ENCODE peak calls at places on chromosomes 2 and 18, in eight cellular contexts. D, F, P, J, C, U, A and V are unnamed samples.

GRCh38 chr2:26463252-26464207 is 14.4 kb downstream of the OTOF start:
- DNase-seq in D (peak; percentile 15), F (peak; percentile 51), P (no peak), J (no peak), C (peak; percentile 76), U (no peak), A (no peak), V (no peak)

GRCh38 chr2:184551631-184552030 is 46.7 kb upstream of the ZNF804A start:
- DNase-seq in D (no peak), F (no peak), P (no peak), J (no peak), C (no peak), U (no peak), A (no peak), V (no peak)

GRCh38 chr2:19990416-19990728 is 467 bp upstream of the WDR35 start:
- DNase-seq in D (no peak), F (no peak), P (no peak), J (no peak), C (no peak), U (no peak), A (no peak), V (no peak)

GRCh38 chr2:147511491-147511948 is 333.3 kb upstream of the ACVR2A start:
- DNase-seq in D (no peak), F (no peak), P (no peak), J (no peak), C (no peak), U (peak; percentile 17), A (no peak), V (peak; percentile 71)

GRCh38 chr2:157251932-157252331 is 5.6 kb upstream of the GALNT5 start:
- DNase-seq in D (no peak), F (no peak), P (no peak), J (no peak), C (no peak), U (no peak), A (no peak), V (no peak)

GRCh38 chr18:45110577-45111506 is 430.2 kb downstream of the SETBP1 start:
- DNase-seq in D (no peak), F (no peak), P (no peak), J (no peak), C (no peak), U (peak; percentile 35), A (no peak), V (peak; percentile 70)

GRCh38 chr2:206083602-206084467 is 2.1 kb downstream of the INO80D start:
- DNase-seq in D (peak; percentile 76), F (no peak), P (peak; percentile 47), J (peak; percentile 18), C (no peak), U (no peak), A (no peak), V (no peak)

GRCh38 chr2:239433777-239434396 is 33.1 kb upstream of the HDAC4 start:
- DNase-seq in D (no peak), F (no peak), P (no peak), J (peak; percentile 13), C (no peak), U (no peak), A (no peak), V (no peak)

GRCh38 chr2:7037340-7038333 is 120.4 kb downstream of the RNF144A start:
- DNase-seq in D (no peak), F (no peak), P (peak; percentile 72), J (peak; percentile 64), C (peak; percentile 41), U (peak; percentile 74), A (peak; percentile 69), V (peak; percentile 82)

GRCh38 chr18:944440-944839 is 39.8 kb downstream of the ADCYAP1 start:
- DNase-seq in D (no peak), F (no peak), P (no peak), J (no peak), C (no peak), U (no peak), A (no peak), V (no peak)

GRCh38 chr2:179861777-179862117 is 335 bp upstream of the ZNF385B start:
- DNase-seq in D (no peak), F (no peak), P (no peak), J (no peak), C (no peak), U (no peak), A (no peak), V (no peak)

GRCh38 chr2:152028182-152028862 is 70.5 kb downstream of the CACNB4 start:
- DNase-seq in D (no peak), F (no peak), P (no peak), J (no peak), C (no peak), U (no peak), A (no peak), V (no peak)

GRCh38 chr2:27078267-27079194 is at the start of gene EMILIN1:
- DNase-seq in D (no peak), F (peak; percentile 92), P (peak; percentile 73), J (no peak), C (no peak), U (peak; percentile 85), A (no peak), V (peak; percentile 98)

DNA sequence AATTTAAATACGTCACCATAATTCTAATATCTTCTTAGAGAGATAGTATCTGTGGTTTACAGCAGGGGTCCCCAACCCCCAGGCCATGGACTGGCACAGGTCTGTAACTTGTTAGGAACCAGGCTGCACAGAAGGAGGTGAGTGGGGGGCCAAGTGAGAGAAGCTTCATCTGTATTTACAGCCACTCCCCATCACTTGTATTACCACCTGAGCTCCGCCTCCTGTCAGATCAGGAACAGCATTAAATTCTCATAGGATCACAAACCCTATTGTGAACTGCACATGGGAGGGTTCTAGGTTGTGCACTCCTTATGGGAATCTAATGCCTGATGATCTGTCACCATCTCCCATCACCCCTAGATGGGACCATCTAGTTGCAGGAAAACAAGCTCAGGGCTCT is 282.6 kb downstream of the ICOS start:
- DNase-seq in D (no peak), F (no peak), P (no peak), J (no peak), C (no peak), U (no peak), A (no peak), V (no peak)
- H3K27ac ChIP-seq in D (no peak overlapping the region), F (no peak overlapping the region), P (no peak overlapping the region), J (no peak overlapping the region), C (no peak overlapping the region), U (no peak overlapping the region), A (no peak overlapping the region), V (no peak overlapping the region)

GRCh38 chr2:11921030-11921583 is 174.7 kb downstream of the LPIN1 start:
- DNase-seq in D (no peak), F (no peak), P (no peak), J (no peak), C (no peak), U (no peak), A (peak; percentile 24), V (no peak)

GRCh38 chr2:11923935-11924334 is 177.5 kb downstream of the LPIN1 start:
- DNase-seq in D (no peak), F (no peak), P (no peak), J (no peak), C (no peak), U (no peak), A (peak; percentile 39), V (no peak)

GRCh38 chr2:11919953-11920352 is 173.5 kb downstream of the LPIN1 start:
- DNase-seq in D (no peak), F (no peak), P (no peak), J (no peak), C (no peak), U (no peak), A (no peak), V (no peak)

GRCh38 chr2:11930211-11930761 is 183.9 kb downstream of the LPIN1 start:
- DNase-seq in D (no peak), F (no peak), P (peak; percentile 18), J (no peak), C (no peak), U (no peak), A (no peak), V (no peak)

DNA sequence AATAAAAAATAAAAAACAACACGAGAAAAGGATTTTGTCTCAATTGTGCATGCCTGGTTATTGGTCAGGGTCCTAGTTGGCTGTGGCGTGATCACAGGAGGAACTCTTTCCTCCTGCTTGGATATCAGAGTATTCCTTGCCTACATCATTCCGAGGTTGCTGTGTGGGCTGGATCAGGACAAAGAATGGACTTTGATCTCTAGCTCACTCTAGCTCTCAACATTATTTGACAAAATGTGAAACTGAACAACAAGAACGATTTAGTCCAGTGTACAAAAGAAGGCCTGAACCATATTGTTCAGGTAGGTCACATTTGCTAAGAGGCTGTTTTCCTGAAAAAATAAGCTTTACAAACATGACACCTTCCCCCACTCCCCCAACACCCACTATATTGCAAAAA is 178.9 kb downstream of the LPIN1 start:
- DNase-seq in D (no peak), F (no peak), P (no peak), J (no peak), C (peak; percentile 39), U (no peak), A (no peak), V (no peak)
- H3K4me3 ChIP-seq in D (no peak overlapping the region), F (no peak overlapping the region), P (no peak overlapping the region), J (no peak overlapping the region), C (no peak overlapping the region), U (no peak overlapping the region), A (no peak overlapping the region), V (no peak overlapping the region)

GRCh38 chr18:76208632-76209308 is 286.3 kb downstream of the ZNF516 start:
- DNase-seq in D (no peak), F (no peak), P (no peak), J (no peak), C (no peak), U (no peak), A (no peak), V (no peak)
- TF ChIP-seq EP300 in D (no peak), F (no peak), P (no peak), J (no peak), C (no peak), U (no peak), A (no peak), V (no peak)

GRCh38 chr18:36509646-36510197 is 212.2 kb downstream of the FHOD3 start:
- DNase-seq in D (no peak), F (no peak), P (no peak), J (no peak), C (no peak), U (no peak), A (no peak), V (no peak)

GRCh38 chr18:36516258-36516657 is 218.7 kb downstream of the FHOD3 start:
- DNase-seq in D (no peak), F (no peak), P (no peak), J (no peak), C (no peak), U (no peak), A (no peak), V (no peak)

GRCh38 chr18:36514778-36515177 is 217.3 kb downstream of the FHOD3 start:
- DNase-seq in D (no peak), F (no peak), P (no peak), J (no peak), C (no peak), U (no peak), A (no peak), V (no peak)

GRCh38 chr18:36516726-36517125 is 219.2 kb downstream of the FHOD3 start:
- DNase-seq in D (no peak), F (no peak), P (no peak), J (no peak), C (no peak), U (no peak), A (no peak), V (no peak)

DNA sequence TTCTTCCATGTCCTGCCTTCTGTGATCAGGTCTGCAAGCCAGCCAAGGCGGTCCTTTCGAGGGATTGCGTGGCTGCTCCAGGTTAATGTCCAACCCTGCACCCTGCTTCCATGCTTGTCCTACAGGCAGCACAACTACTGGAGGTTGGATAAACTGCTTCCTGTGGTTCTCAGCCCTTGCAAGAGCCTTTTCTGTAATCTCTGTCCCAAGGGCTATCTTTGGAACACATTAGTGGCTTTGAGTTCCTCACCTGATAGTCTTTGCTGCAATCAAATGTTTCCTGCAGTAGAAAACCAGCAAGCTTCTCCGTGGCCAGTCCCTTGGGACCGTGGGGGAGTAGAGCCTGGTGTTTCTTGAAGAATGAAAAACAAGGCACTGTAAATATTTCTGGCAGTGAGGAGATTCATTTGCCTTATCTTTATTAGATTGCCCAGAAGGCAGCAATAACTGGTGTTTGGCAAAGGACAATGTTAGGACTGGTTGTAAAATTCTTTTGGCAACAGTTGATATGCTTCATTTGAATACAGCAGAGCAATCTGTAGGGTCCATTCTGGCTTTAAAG is 214.4 kb downstream of the FHOD3 start:
- DNase-seq in D (no peak), F (no peak), P (no peak), J (no peak), C (no peak), U (no peak), A (no peak), V (no peak)
- H3K27ac ChIP-seq in D (no peak overlapping the region), F (no peak overlapping the region), P (peak overlapping the region; percentile 71), J (no peak overlapping the region), C (no peak overlapping the region), U (no peak overlapping the region), A (no peak overlapping the region), V (no peak overlapping the region)